ENCODE peak calls at places on chromosomes 7 and 10, in five cellular contexts. J is HepG2, X is GM12878, U is K562, R is upper lobe of left lung. E is an unnamed sample.

GRCh38 chr7:129054438-129055293 is at the start of gene TNPO3:
- ATAC-seq in J (peak; percentile 95), X (peak; percentile 88), U (peak; percentile 91), R (peak; percentile 98), E (peak; percentile 95)

GRCh38 chr7:66967029-66967428 is 28.4 kb downstream of the SBDS start:
- ATAC-seq in J (no peak), X (peak; percentile 58), U (peak; percentile 16), R (no peak), E (no peak)

GRCh38 chr7:117014673-117015133 is 61.4 kb downstream of the ST7 start:
- ATAC-seq in J (no peak), X (peak; percentile 52), U (peak; percentile 88), R (peak; percentile 90), E (no peak)

GRCh38 chr10:69421611-69422308 is 5.0 kb upstream of the TACR2 start:
- ATAC-seq in J (no peak), X (no peak), U (no peak), R (peak; percentile 60), E (peak; percentile 95)

GRCh38 chr7:7751243-7752092 is 33.1 kb upstream of the RPA3 start:
- ATAC-seq in J (peak; percentile 73), X (peak; percentile 34), U (no peak), R (no peak), E (no peak)

GRCh38 chr7:132743974-132744373 is 167.7 kb upstream of the PLXNA4 start:
- ATAC-seq in J (no peak), X (no peak), U (no peak), R (no peak), E (no peak)

GRCh38 chr7:140375808-140376730 is 22.3 kb downstream of the SLC37A3 start:
- ATAC-seq in J (no peak), X (no peak), U (peak; percentile 39), R (no peak), E (no peak)

GRCh38 chr10:78471723-78472541 is 438.3 kb downstream of the RPS24 start:
- ATAC-seq in J (peak; percentile 89), X (no peak), U (no peak), R (peak; percentile 10), E (peak; percentile 31)

GRCh38 chr7:74554178-74554577 is 100.5 kb downstream of the GTF2IRD1 start:
- ATAC-seq in J (no peak), X (peak; percentile 25), U (peak; percentile 16), R (peak; percentile 4), E (no peak)

GRCh38 chr7:69567790-69568189 is 30.5 kb upstream of the AUTS2 start:
- ATAC-seq in J (no peak), X (no peak), U (no peak), R (no peak), E (no peak)

GRCh38 chr10:126124923-126125322 is 228.6 kb downstream of the FANK1 start:
- ATAC-seq in J (no peak), X (no peak), U (peak; percentile 49), R (no peak), E (no peak)

GRCh38 chr7:74223711-74224510 is 14.1 kb downstream of the LAT2 start:
- ATAC-seq in J (no peak), X (no peak), U (no peak), R (no peak), E (no peak)

GRCh38 chr7:104857458-104858425 is 156.3 kb upstream of the KMT2E start:
- ATAC-seq in J (no peak), X (peak; percentile 87), U (no peak), R (no peak), E (no peak)
- TF ChIP-seq POLR2AphosphoS5 in J (no peak), X (no peak), U (no peak), R (no peak), E (no peak)

GRCh38 chr7:34748244-34749039 is 90.4 kb downstream of the NPSR1 start:
- ATAC-seq in J (peak; percentile 95), X (peak; percentile 64), U (no peak), R (peak; percentile 69), E (peak; percentile 28)
- TF ChIP-seq EP300 in J (peak; percentile 82), X (no peak), U (no peak), R (no peak), E (no peak)

GRCh38 chr10:100339236-100339635 is 7.8 kb upstream of the SCD start:
- ATAC-seq in J (no peak), X (peak; percentile 77), U (no peak), R (peak; percentile 31), E (no peak)
- TF ChIP-seq POLR2AphosphoS5 in J (no peak), X (no peak), U (no peak), R (no peak), E (no peak)

GRCh38 chr7:47572101-47572460 is 9.8 kb downstream of the TNS3 start:
- ATAC-seq in J (no peak), X (no peak), U (peak; percentile 50), R (no peak), E (no peak)

GRCh38 chr7:47573758-47574472 is 8.0 kb downstream of the TNS3 start:
- ATAC-seq in J (peak; percentile 37), X (no peak), U (no peak), R (peak; percentile 30), E (no peak)

GRCh38 chr7:47572939-47573757 is 8.8 kb downstream of the TNS3 start:
- ATAC-seq in J (no peak), X (no peak), U (no peak), R (no peak), E (no peak)

GRCh38 chr7:47570649-47571050 is 11.3 kb downstream of the TNS3 start:
- ATAC-seq in J (peak; percentile 1), X (no peak), U (no peak), R (peak; percentile 84), E (peak; percentile 82)

GRCh38 chr7:47571355-47572100 is 10.4 kb downstream of the TNS3 start:
- ATAC-seq in J (peak; percentile 70), X (no peak), U (peak; percentile 47), R (peak; percentile 57), E (peak; percentile 43)
- TF ChIP-seq EP300 in J (peak; percentile 50), X (no peak), U (no peak), R (peak; percentile 28), E (no peak)

GRCh38 chr10:15037691-15038090 is 6.1 kb upstream of the OLAH start:
- ATAC-seq in J (no peak), X (no peak), U (no peak), R (no peak), E (no peak)
- TF ChIP-seq POLR2AphosphoS5 in J (no peak), X (no peak), U (no peak), R (no peak), E (no peak)

GRCh38 chr7:84022686-84023308 is 171.8 kb downstream of the SEMA3A start:
- ATAC-seq in J (peak; percentile 79), X (no peak), U (no peak), R (no peak), E (no peak)
- TF ChIP-seq EP300 in J (peak; percentile 61), X (no peak), U (no peak), R (no peak), E (no peak)

GRCh38 chr10:110168601-110169481 is 38.6 kb upstream of the MXI1 start:
- ATAC-seq in J (peak; percentile 97), X (no peak), U (peak; percentile 62), R (peak; percentile 36), E (no peak)
- TF ChIP-seq POLR2AphosphoS5 in J (no peak), X (no peak), U (no peak), R (no peak), E (no peak)

GRCh38 chr10:93494494-93494893 is 1.9 kb upstream of the CEP55 start:
- ATAC-seq in J (no peak), X (no peak), U (no peak), R (no peak), E (no peak)

GRCh38 chr10:93493162-93493561 is 3.2 kb upstream of the CEP55 start:
- ATAC-seq in J (no peak), X (no peak), U (no peak), R (no peak), E (no peak)

GRCh38 chr10:93498196-93498595 is 1.8 kb downstream of the CEP55 start:
- ATAC-seq in J (no peak), X (no peak), U (no peak), R (no peak), E (no peak)

GRCh38 chr10:93495654-93496321 is 624 bp upstream of the CEP55 start:
- ATAC-seq in J (peak; percentile 69), X (peak; percentile 24), U (peak; percentile 56), R (peak; percentile 75), E (peak; percentile 64)

GRCh38 chr10:93496322-93497041 is at the start of gene CEP55:
- ATAC-seq in J (peak; percentile 99), X (peak; percentile 99), U (peak; percentile 100), R (peak; percentile 100), E (peak; percentile 100)
- TF ChIP-seq EP300 in J (no peak), X (no peak), U (no peak), R (no peak), E (no peak)

E was measured in gastroesophageal sphincter.